ENCODE peak calls at places on chromosomes 2 and 18, in seven cellular contexts. One of them, this sample, is unnamed.

GRCh38 chr2:139480251-139480650 is 700.1 kb upstream of the NXPH2 start:
- DNase-seq in MM.1S: no peak
- DNase-seq in GM23338: no peak
- DNase-seq in GM23248: no peak
- DNase-seq in HCT116: no peak
- DNase-seq in PC-9: no peak
- DNase-seq in PC-3: no peak
- DNase-seq in this sample: no peak

GRCh38 chr2:221204699-221205098 is 367.4 kb downstream of the EPHA4 start:
- DNase-seq in MM.1S: no peak
- DNase-seq in GM23248: no peak
- DNase-seq in PC-3: no peak
- DNase-seq in HCT116: no peak
- DNase-seq in GM23338: no peak
- DNase-seq in PC-9: no peak
- DNase-seq in this sample: peak; percentile 18

GRCh38 chr2:61853086-61853847 is 593 bp downstream of the FAM161A start:
- DNase-seq in MM.1S: peak; percentile 65
- DNase-seq in HCT116: peak; percentile 37
- DNase-seq in PC-3: peak; percentile 56
- DNase-seq in GM23248: peak; percentile 80
- DNase-seq in PC-9: peak; percentile 65
- DNase-seq in GM23338: peak; percentile 74
- DNase-seq in this sample: peak; percentile 76

GRCh38 chr2:17976871-17977746 is 98.6 kb downstream of the KCNS3 start:
- DNase-seq in HCT116: no peak
- DNase-seq in MM.1S: no peak
- DNase-seq in GM23248: peak; percentile 97
- DNase-seq in PC-9: peak; percentile 96
- DNase-seq in GM23338: no peak
- DNase-seq in PC-3: peak; percentile 63
- DNase-seq in this sample: peak; percentile 14

GRCh38 chr2:224286923-224287322 is 115.0 kb downstream of the FAM124B start:
- DNase-seq in PC-9: no peak
- DNase-seq in PC-3: peak; percentile 20
- DNase-seq in MM.1S: no peak
- DNase-seq in HCT116: no peak
- DNase-seq in GM23338: peak; percentile 30
- DNase-seq in GM23248: peak; percentile 25
- DNase-seq in this sample: no peak

GRCh38 chr2:197028633-197029032 is 102.1 kb upstream of the PGAP1 start:
- DNase-seq in GM23338: no peak
- DNase-seq in PC-9: no peak
- DNase-seq in GM23248: no peak
- DNase-seq in HCT116: no peak
- DNase-seq in MM.1S: no peak
- DNase-seq in PC-3: no peak
- DNase-seq in this sample: no peak

GRCh38 chr2:197195591-197195990 is 115.0 kb downstream of the ANKRD44 start:
- DNase-seq in GM23248: no peak
- DNase-seq in PC-3: no peak
- DNase-seq in GM23338: no peak
- DNase-seq in PC-9: no peak
- DNase-seq in MM.1S: no peak
- DNase-seq in HCT116: no peak
- DNase-seq in this sample: no peak

GRCh38 chr2:141863964-141864363 is 266.9 kb downstream of the LRP1B start:
- DNase-seq in PC-3: no peak
- DNase-seq in PC-9: no peak
- DNase-seq in HCT116: no peak
- DNase-seq in MM.1S: no peak
- DNase-seq in GM23338: no peak
- DNase-seq in GM23248: no peak
- DNase-seq in this sample: no peak

GRCh38 chr18:74283255-74283554 is 8.6 kb downstream of the CYB5A start:
- DNase-seq in MM.1S: no peak
- DNase-seq in PC-3: peak; percentile 86
- DNase-seq in PC-9: peak; percentile 65
- DNase-seq in GM23338: no peak
- DNase-seq in GM23248: no peak
- DNase-seq in HCT116: no peak
- DNase-seq in this sample: no peak

GRCh38 chr18:44758821-44759624 is 78.3 kb downstream of the SETBP1 start:
- DNase-seq in GM23338: no peak
- DNase-seq in HCT116: no peak
- DNase-seq in PC-9: no peak
- DNase-seq in MM.1S: peak; percentile 95
- DNase-seq in GM23248: no peak
- DNase-seq in PC-3: no peak
- DNase-seq in this sample: no peak

GRCh38 chr2:189601043-189601442 is 20.5 kb upstream of the SLC40A1 start:
- DNase-seq in PC-3: peak; percentile 29
- DNase-seq in PC-9: no peak
- DNase-seq in GM23248: peak; percentile 32
- DNase-seq in MM.1S: no peak
- DNase-seq in GM23338: no peak
- DNase-seq in HCT116: no peak
- DNase-seq in this sample: no peak

GRCh38 chr2:95351080-95351915 is 51.2 kb upstream of the FAHD2A start:
- DNase-seq in PC-3: no peak
- DNase-seq in GM23248: no peak
- DNase-seq in MM.1S: no peak
- DNase-seq in PC-9: no peak
- DNase-seq in GM23338: no peak
- DNase-seq in HCT116: no peak
- DNase-seq in this sample: no peak

GRCh38 chr2:6747433-6747832 is 118.3 kb downstream of the CMPK2 start:
- DNase-seq in PC-9: no peak
- DNase-seq in HCT116: no peak
- DNase-seq in MM.1S: no peak
- DNase-seq in PC-3: no peak
- DNase-seq in GM23338: no peak
- DNase-seq in GM23248: no peak
- DNase-seq in this sample: no peak

GRCh38 chr18:74715306-74715705 is 117.6 kb downstream of the ZNF407 start:
- DNase-seq in HCT116: no peak
- DNase-seq in GM23338: no peak
- DNase-seq in MM.1S: no peak
- DNase-seq in PC-9: no peak
- DNase-seq in GM23248: no peak
- DNase-seq in PC-3: no peak
- DNase-seq in this sample: no peak

GRCh38 chr18:56522826-56523225 is 115.6 kb downstream of the TXNL1 start:
- DNase-seq in PC-3: peak; percentile 19
- DNase-seq in HCT116: no peak
- DNase-seq in GM23248: peak; percentile 56
- DNase-seq in PC-9: no peak
- DNase-seq in MM.1S: no peak
- DNase-seq in GM23338: no peak
- DNase-seq in this sample: no peak

GRCh38 chr2:235773188-235773928 is 279.5 kb downstream of the AGAP1 start:
- DNase-seq in HCT116: no peak
- DNase-seq in MM.1S: peak; percentile 6
- DNase-seq in GM23338: peak; percentile 70
- DNase-seq in GM23248: no peak
- DNase-seq in PC-9: no peak
- DNase-seq in PC-3: no peak
- DNase-seq in this sample: no peak

GRCh38 chr18:9779630-9780029 is 71.5 kb downstream of the RAB31 start:
- DNase-seq in GM23338: no peak
- DNase-seq in PC-9: peak; percentile 90
- DNase-seq in GM23248: peak; percentile 55
- DNase-seq in HCT116: no peak
- DNase-seq in PC-3: peak; percentile 81
- DNase-seq in MM.1S: no peak
- DNase-seq in this sample: peak; percentile 42

GRCh38 chr2:147197754-147198153 is 647.1 kb upstream of the ACVR2A start:
- DNase-seq in PC-9: no peak
- DNase-seq in MM.1S: no peak
- DNase-seq in PC-3: no peak
- DNase-seq in GM23248: no peak
- DNase-seq in HCT116: no peak
- DNase-seq in GM23338: no peak
- DNase-seq in this sample: no peak

GRCh38 chr2:43426305-43427031 is 169.4 kb downstream of the THADA start:
- DNase-seq in HCT116: peak; percentile 96
- DNase-seq in MM.1S: peak; percentile 97
- DNase-seq in PC-3: peak; percentile 98
- DNase-seq in PC-9: peak; percentile 100
- DNase-seq in GM23248: peak; percentile 98
- DNase-seq in GM23338: no peak
- DNase-seq in this sample: peak; percentile 84

DNA sequence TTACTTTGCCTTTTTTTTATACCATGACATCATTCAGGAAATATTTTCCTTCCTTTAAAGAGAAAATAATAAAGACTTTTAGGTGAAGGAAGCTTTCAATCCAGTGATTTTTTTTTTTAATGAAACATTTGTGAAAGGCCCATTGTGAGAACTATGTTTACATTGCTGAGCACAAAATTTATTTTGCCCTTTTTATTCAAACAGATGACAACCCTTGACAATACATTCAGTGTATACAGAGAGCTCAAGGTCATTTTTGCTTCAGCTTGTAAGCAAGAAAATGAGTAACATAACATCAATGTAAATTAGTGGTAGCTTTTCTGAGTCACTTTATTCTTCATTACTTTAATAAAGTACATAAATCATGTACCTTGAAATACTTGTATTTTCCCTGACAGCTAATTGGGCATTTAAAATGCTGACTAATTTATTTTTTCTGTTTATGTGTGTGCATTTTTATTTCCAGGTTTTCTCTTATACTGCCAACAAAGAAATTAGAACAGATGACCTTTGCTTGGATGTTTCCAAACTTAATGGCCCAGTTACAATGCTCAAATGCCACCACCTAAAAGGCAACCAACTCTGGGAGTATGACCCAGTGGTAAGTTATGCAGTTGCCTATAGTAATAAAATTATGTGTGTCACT is 121.6 kb downstream of the GALNT1 start:
- DNase-seq in GM23338: no peak
- DNase-seq in PC-9: no peak
- DNase-seq in GM23248: peak; percentile 40
- DNase-seq in HCT116: no peak
- DNase-seq in PC-3: peak; percentile 46
- DNase-seq in MM.1S: no peak
- DNase-seq in this sample: no peak
- TF ChIP-seq EZH2 in GM23338: no peak
- TF ChIP-seq EZH2 in PC-9: no peak
- TF ChIP-seq EZH2 in GM23248: no peak
- TF ChIP-seq EZH2 in HCT116: no peak
- TF ChIP-seq EZH2 in PC-3: no peak
- TF ChIP-seq EZH2 in MM.1S: no peak
- TF ChIP-seq EZH2 in this sample: no peak

GRCh38 chr2:20707601-20708000 is 40.7 kb downstream of the GDF7 start:
- DNase-seq in GM23338: no peak
- DNase-seq in PC-9: no peak
- DNase-seq in GM23248: no peak
- DNase-seq in PC-3: no peak
- DNase-seq in HCT116: no peak
- DNase-seq in MM.1S: no peak
- DNase-seq in this sample: no peak
- H3K27ac ChIP-seq in GM23338: no peak overlapping the region
- H3K27ac ChIP-seq in PC-9: no peak overlapping the region
- H3K27ac ChIP-seq in GM23248: no peak overlapping the region
- H3K27ac ChIP-seq in PC-3: no peak overlapping the region
- H3K27ac ChIP-seq in HCT116: no peak overlapping the region
- H3K27ac ChIP-seq in MM.1S: no peak overlapping the region
- H3K27ac ChIP-seq in this sample: no peak overlapping the region

DNA sequence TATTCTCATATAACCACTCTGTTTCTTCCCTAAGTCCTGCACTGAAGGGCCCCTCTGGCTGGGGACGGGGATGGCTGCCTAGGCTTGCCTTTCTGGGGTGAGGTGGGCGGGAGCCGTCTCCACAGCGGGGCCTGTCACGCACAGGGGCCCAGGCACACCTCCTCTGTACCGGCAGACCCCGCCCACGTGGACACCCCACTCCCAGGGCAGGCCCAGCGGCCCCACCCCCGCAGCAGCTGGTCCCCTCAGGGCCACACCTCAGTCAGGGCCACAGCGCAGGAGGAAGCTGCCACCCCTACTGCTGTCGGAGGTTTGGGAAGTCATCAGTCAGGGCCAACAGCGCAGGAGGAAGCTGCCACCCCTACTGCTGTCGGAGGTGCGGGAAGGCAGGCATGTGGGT is 257.6 kb upstream of the RAB6C start:
- DNase-seq in GM23248: no peak
- DNase-seq in GM23338: peak; percentile 17
- DNase-seq in HCT116: no peak
- DNase-seq in PC-3: no peak
- DNase-seq in MM.1S: no peak
- DNase-seq in PC-9: no peak
- DNase-seq in this sample: no peak
- H3K9me2 ChIP-seq in GM23248: no peaks in the 10 kb centered on the region
- H3K9me2 ChIP-seq in GM23338: no peaks in the 10 kb centered on the region
- H3K9me2 ChIP-seq in HCT116: no peaks in the 10 kb centered on the region
- H3K9me2 ChIP-seq in PC-3: no peaks in the 10 kb centered on the region
- H3K9me2 ChIP-seq in MM.1S: no peaks in the 10 kb centered on the region
- H3K9me2 ChIP-seq in PC-9: no peaks in the 10 kb centered on the region
- H3K9me2 ChIP-seq in this sample: no peaks in the 10 kb centered on the region

GRCh38 chr2:285990-286389 is 1.9 kb downstream of the ALKAL2 start:
- DNase-seq in PC-3: no peak
- DNase-seq in GM23338: no peak
- DNase-seq in HCT116: no peak
- DNase-seq in GM23248: no peak
- DNase-seq in MM.1S: no peak
- DNase-seq in PC-9: no peak
- DNase-seq in this sample: no peak

GRCh38 chr2:288002-288742 is at the start of gene ALKAL2:
- DNase-seq in PC-9: no peak
- DNase-seq in HCT116: no peak
- DNase-seq in GM23338: peak; percentile 56
- DNase-seq in MM.1S: no peak
- DNase-seq in PC-3: no peak
- DNase-seq in GM23248: peak; percentile 46
- DNase-seq in this sample: peak; percentile 43

GRCh38 chr2:286774-287392 is 1.0 kb downstream of the ALKAL2 start:
- DNase-seq in HCT116: no peak
- DNase-seq in MM.1S: no peak
- DNase-seq in PC-9: no peak
- DNase-seq in GM23338: peak; percentile 65
- DNase-seq in GM23248: no peak
- DNase-seq in PC-3: no peak
- DNase-seq in this sample: peak; percentile 16

GRCh38 chr2:288743-289361 is 961 bp upstream of the ALKAL2 start:
- DNase-seq in MM.1S: no peak
- DNase-seq in PC-9: no peak
- DNase-seq in GM23248: no peak
- DNase-seq in PC-3: no peak
- DNase-seq in HCT116: no peak
- DNase-seq in GM23338: peak; percentile 71
- DNase-seq in this sample: peak; percentile 23

DNA sequence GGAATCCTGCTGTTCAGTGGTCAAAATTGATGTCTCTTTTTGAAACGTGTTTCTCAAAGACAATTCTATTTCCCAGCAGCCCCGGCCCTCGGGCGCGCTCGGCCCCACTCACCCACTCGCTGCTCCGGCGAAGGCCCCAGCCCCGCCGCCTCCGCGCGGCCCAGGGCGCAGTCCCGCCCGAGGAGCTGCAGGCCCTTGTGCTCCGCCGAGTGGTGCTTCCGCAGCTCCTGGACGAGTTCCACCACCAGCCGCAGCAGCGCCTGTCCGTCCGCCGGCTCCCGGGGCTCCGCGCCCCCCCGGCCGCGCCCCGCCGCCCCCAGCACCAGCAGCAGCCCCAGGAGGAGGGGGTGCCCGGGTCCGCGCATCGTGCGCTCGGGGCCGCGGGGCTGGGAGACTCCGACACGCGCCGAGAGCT is 413 bp downstream of the ALKAL2 start:
- DNase-seq in GM23338: peak; percentile 67
- DNase-seq in PC-3: no peak
- DNase-seq in PC-9: no peak
- DNase-seq in GM23248: peak; percentile 42
- DNase-seq in MM.1S: no peak
- DNase-seq in HCT116: no peak
- DNase-seq in this sample: peak; percentile 59
- TF ChIP-seq EZH2 in GM23338: no peak
- TF ChIP-seq EZH2 in PC-3: no peak
- TF ChIP-seq EZH2 in PC-9: no peak
- TF ChIP-seq EZH2 in GM23248: peak; percentile 67
- TF ChIP-seq EZH2 in MM.1S: no peak
- TF ChIP-seq EZH2 in HCT116: no peak
- TF ChIP-seq EZH2 in this sample: no peak